ENCODE peak calls at places on chromosome 2, in five cellular contexts. U, L, N, Q and S are unnamed samples.

GRCh38 chr2:114201781-114202180 is 240.7 kb upstream of the DPP10 start:
- DNase-seq in U (no peak), L (no peak), N (no peak), Q (no peak), S (no peak)

GRCh38 chr2:216857131-216857550 is 2.7 kb downstream of the TNP1 start:
- DNase-seq in U (no peak), L (peak), N (peak), Q (peak), S (no peak)

GRCh38 chr2:152864601-152865000 is 146.2 kb downstream of the ARL6IP6 start:
- DNase-seq in U (no peak), L (no peak), N (no peak), Q (no peak), S (no peak)

GRCh38 chr2:38279201-38279600 is 97.9 kb downstream of the ATL2 start:
- DNase-seq in U (no peak), L (no peak), N (no peak), Q (no peak), S (no peak)

GRCh38 chr2:28360742-28361293 is 31.8 kb upstream of the FOSL2 start:
- DNase-seq in U (no peak), L (peak), N (peak), Q (peak), S (no peak)

GRCh38 chr2:9250498-9251153 is 44.0 kb downstream of the ASAP2 start:
- DNase-seq in U (no peak), L (no peak), N (peak), Q (no peak), S (no peak)

GRCh38 chr2:49770919-49771318 is 616.6 kb upstream of the FSHR start:
- DNase-seq in U (no peak), L (peak), N (peak), Q (no peak), S (peak)

GRCh38 chr2:232434091-232434490 is 21.9 kb upstream of the ALPI start:
- DNase-seq in U (no peak), L (no peak), N (no peak), Q (no peak), S (no peak)

GRCh38 chr2:86025229-86025820 is 80.4 kb downstream of the POLR1A start:
- DNase-seq in U (no peak), L (no peak), N (no peak), Q (no peak), S (no peak)

GRCh38 chr2:114496959-114497358 is 54.5 kb downstream of the DPP10 start:
- DNase-seq in U (no peak), L (no peak), N (no peak), Q (no peak), S (no peak)

GRCh38 chr2:168244318-168244717 is 3.1 kb downstream of the STK39 start:
- DNase-seq in U (no peak), L (no peak), N (peak), Q (no peak), S (peak)

GRCh38 chr2:128640166-128640846 is 321.6 kb upstream of the HS6ST1 start:
- DNase-seq in U (no peak), L (no peak), N (no peak), Q (no peak), S (no peak)
- TF ChIP-seq CTCF in U (no peak), L (no peak), N (no peak), Q (no peak), S (no peak)

GRCh38 chr2:140288726-140289125 is 1508.5 kb upstream of the NXPH2 start:
- DNase-seq in U (no peak), L (no peak), N (no peak), Q (no peak), S (no peak)

GRCh38 chr2:140286377-140286776 is 1506.2 kb upstream of the NXPH2 start:
- DNase-seq in U (no peak), L (no peak), N (no peak), Q (no peak), S (no peak)

GRCh38 chr2:140288213-140288612 is 1508.0 kb upstream of the NXPH2 start:
- DNase-seq in U (no peak), L (no peak), N (no peak), Q (no peak), S (no peak)
- TF ChIP-seq CTCF in U (no peak), L (no peak), N (no peak), Q (no peak), S (no peak)

GRCh38 chr2:105824446-105824845 is 79.7 kb downstream of the NCK2 start:
- DNase-seq in U (no peak), L (no peak), N (no peak), Q (no peak), S (no peak)

GRCh38 chr2:105820151-105820550 is 75.4 kb downstream of the NCK2 start:
- DNase-seq in U (no peak), L (no peak), N (no peak), Q (no peak), S (no peak)

GRCh38 chr2:105821428-105822125 is 76.9 kb downstream of the NCK2 start:
- DNase-seq in U (no peak), L (no peak), N (no peak), Q (no peak), S (no peak)

GRCh38 chr2:105820691-105821090 is 76.0 kb downstream of the NCK2 start:
- DNase-seq in U (no peak), L (no peak), N (no peak), Q (no peak), S (no peak)

GRCh38 chr2:105822186-105822585 is 77.5 kb downstream of the NCK2 start:
- DNase-seq in U (no peak), L (no peak), N (no peak), Q (no peak), S (no peak)
- TF ChIP-seq CTCF in U (no peak), L (no peak), N (no peak), Q (no peak), S (no peak)

DNA sequence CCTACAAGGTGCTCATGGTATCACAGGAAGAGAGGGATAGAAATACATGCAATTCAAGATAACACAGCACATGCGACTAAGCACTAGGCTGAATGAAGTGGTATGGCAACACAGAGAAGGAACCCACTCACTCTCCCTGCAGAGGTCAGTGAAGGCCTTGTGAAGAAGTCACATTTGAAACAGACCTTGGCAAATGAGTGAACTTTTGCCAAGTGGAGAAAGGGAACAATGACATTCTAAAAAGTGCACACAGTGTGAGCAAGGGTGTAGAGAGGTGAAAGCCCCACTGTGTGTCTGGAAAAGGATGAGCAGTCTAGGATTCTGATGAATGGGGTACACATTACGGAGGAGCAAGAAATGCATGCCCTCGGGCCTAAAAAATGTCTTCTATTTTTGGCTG is 23.3 kb downstream of the KLF7 start:
- DNase-seq in U (no peak), L (no peak), N (no peak), Q (no peak), S (no peak)
- TF ChIP-seq CTCF in U (peak), L (no peak), N (peak), Q (peak), S (no peak)

GRCh38 chr2:23588106-23588505 is 203.1 kb downstream of the KLHL29 start:
- DNase-seq in U (no peak), L (no peak), N (no peak), Q (no peak), S (no peak)
- TF ChIP-seq CTCF in U (no peak), L (no peak), N (no peak), Q (no peak), S (no peak)

DNA sequence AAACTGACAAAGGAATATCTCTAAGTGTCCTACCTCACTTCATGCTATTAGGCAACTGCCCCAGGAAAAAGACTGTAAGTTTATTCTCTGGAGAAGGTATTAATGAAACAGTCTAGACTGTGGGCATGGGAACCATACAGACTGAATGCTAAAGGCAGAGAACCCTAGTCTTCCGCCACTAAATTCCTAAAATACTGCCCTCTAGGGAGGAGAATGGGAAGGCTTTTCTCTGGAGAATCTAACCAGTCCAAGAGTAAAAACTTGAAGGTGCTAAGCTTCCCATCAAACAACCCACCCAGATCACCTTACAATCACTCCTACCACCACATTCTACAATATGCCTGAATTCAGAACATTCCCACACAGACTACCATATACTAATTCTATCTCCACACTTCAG is 3.4 kb downstream of the SRBD1 start:
- DNase-seq in U (no peak), L (peak), N (no peak), Q (peak), S (no peak)
- TF ChIP-seq CTCF in U (no peak), L (peak), N (peak), Q (peak), S (peak)

GRCh38 chr2:36356990-36357505 is 1.5 kb downstream of the CRIM1 start:
- DNase-seq in U (no peak), L (no peak), N (peak), Q (no peak), S (peak)

GRCh38 chr2:36354816-36355156 is 792 bp upstream of the CRIM1 start:
- DNase-seq in U (no peak), L (no peak), N (no peak), Q (no peak), S (no peak)

GRCh38 chr2:36356199-36356989 is 816 bp downstream of the CRIM1 start:
- DNase-seq in U (no peak), L (no peak), N (no peak), Q (peak), S (peak)

GRCh38 chr2:36355157-36355889 is at the start of gene CRIM1:
- DNase-seq in U (peak), L (peak), N (peak), Q (peak), S (peak)

GRCh38 chr2:36355890-36356198 is 266 bp downstream of the CRIM1 start:
- DNase-seq in U (no peak), L (no peak), N (no peak), Q (no peak), S (no peak)
- TF ChIP-seq CTCF in U (no peak), L (no peak), N (no peak), Q (no peak), S (no peak)